ENCODE peak calls at places on chromosomes 3 and 15, in seven cellular contexts. Z is lung, X is hepatocyte, J is tibial nerve, C is PC-3, M is fibroblast of lung, E is fibroblast of mammary gland. T is an unnamed sample.

GRCh38 chr15:97947465-97948262 is 12.8 kb upstream of the ARRDC4 start:
- DNase-seq in Z (no peak), X (peak; percentile 45), J (no peak), C (no peak), M (no peak), E (peak; percentile 60), T (peak; percentile 54)

GRCh38 chr15:32838820-32839219 is 121.0 kb downstream of the GREM1 start:
- DNase-seq in Z (peak; percentile 30), X (peak; percentile 24), J (no peak), C (peak; percentile 97), M (peak; percentile 92), E (peak; percentile 98), T (peak; percentile 74)

GRCh38 chr3:45180051-45180450 is 33.9 kb upstream of the CDCP1 start:
- DNase-seq in Z (no peak), X (no peak), J (no peak), C (peak; percentile 37), M (peak; percentile 63), E (peak; percentile 52), T (peak; percentile 49)

GRCh38 chr3:183377307-183377959 is 51.0 kb downstream of the MCF2L2 start:
- DNase-seq in Z (no peak), X (no peak), J (no peak), C (peak; percentile 73), M (no peak), E (peak; percentile 22), T (peak; percentile 77)

GRCh38 chr3:62888180-62888579 is 13.0 kb upstream of the CADPS start:
- DNase-seq in Z (no peak), X (peak; percentile 19), J (no peak), C (no peak), M (no peak), E (no peak), T (no peak)

GRCh38 chr15:70768247-70768883 is 5.0 kb upstream of the UACA start:
- DNase-seq in Z (no peak), X (peak; percentile 25), J (no peak), C (no peak), M (no peak), E (no peak), T (no peak)

GRCh38 chr3:14725015-14725431 is 50.1 kb downstream of the C3orf20 start:
- DNase-seq in Z (no peak), X (peak; percentile 23), J (no peak), C (peak; percentile 69), M (peak; percentile 93), E (peak; percentile 86), T (no peak)

GRCh38 chr3:16328124-16328523 is 63.1 kb downstream of the OXNAD1 start:
- DNase-seq in Z (no peak), X (no peak), J (no peak), C (no peak), M (no peak), E (no peak), T (no peak)

GRCh38 chr3:13544293-13544831 is 4.6 kb upstream of the FBLN2 start:
- DNase-seq in Z (no peak), X (no peak), J (no peak), C (no peak), M (peak; percentile 69), E (peak; percentile 94), T (peak; percentile 76)

GRCh38 chr3:126423191-126424038 is 28.7 kb downstream of the CFAP100 start:
- DNase-seq in Z (no peak), X (no peak), J (no peak), C (no peak), M (no peak), E (no peak), T (no peak)

GRCh38 chr3:129539201-129539600 is 3.8 kb upstream of the H1-8 start:
- DNase-seq in Z (no peak), X (no peak), J (no peak), C (no peak), M (no peak), E (no peak), T (no peak)

GRCh38 chr3:14252321-14253021 is 73.9 kb downstream of the LSM3 start:
- DNase-seq in Z (no peak), X (no peak), J (no peak), C (no peak), M (no peak), E (no peak), T (no peak)

GRCh38 chr3:69865920-69866679 is 126.8 kb downstream of the MITF start:
- DNase-seq in Z (peak; percentile 71), X (peak; percentile 50), J (no peak), C (no peak), M (peak; percentile 12), E (no peak), T (peak; percentile 65)

GRCh38 chr3:194169595-194169994 is 33.6 kb downstream of the HES1 start:
- DNase-seq in Z (no peak), X (no peak), J (no peak), C (no peak), M (no peak), E (no peak), T (no peak)

GRCh38 chr3:43180027-43180426 is 74.1 kb upstream of the POMGNT2 start:
- DNase-seq in Z (no peak), X (peak; percentile 44), J (no peak), C (peak; percentile 97), M (peak; percentile 94), E (peak; percentile 86), T (peak; percentile 96)

GRCh38 chr3:108124337-108125150 is 33.7 kb upstream of the CD47 start:
- DNase-seq in Z (no peak), X (no peak), J (no peak), C (no peak), M (peak; percentile 6), E (no peak), T (no peak)

GRCh38 chr3:146543461-146544012 is 870 bp downstream of the PLSCR1 start:
- DNase-seq in Z (no peak), X (peak; percentile 29), J (no peak), C (no peak), M (peak; percentile 59), E (peak; percentile 59), T (peak; percentile 35)

GRCh38 chr3:73072634-73073033 is 11.2 kb downstream of the EBLN2 start:
- DNase-seq in Z (no peak), X (no peak), J (no peak), C (no peak), M (no peak), E (no peak), T (no peak)

GRCh38 chr15:47356297-47356696 is 361.0 kb upstream of the SEMA6D start:
- DNase-seq in Z (no peak), X (no peak), J (no peak), C (no peak), M (no peak), E (no peak), T (no peak)

GRCh38 chr3:125375950-125376679 is 990 bp upstream of the ZNF148 start:
- DNase-seq in Z (no peak), X (peak; percentile 30), J (no peak), C (peak; percentile 77), M (peak; percentile 44), E (peak; percentile 69), T (peak; percentile 85)

GRCh38 chr15:63531586-63531985 is 27.2 kb downstream of the USP3 start:
- DNase-seq in Z (no peak), X (no peak), J (no peak), C (no peak), M (no peak), E (no peak), T (no peak)

GRCh38 chr15:87734571-87735373 is 521.8 kb downstream of the NTRK3 start:
- DNase-seq in Z (no peak), X (no peak), J (no peak), C (no peak), M (no peak), E (no peak), T (no peak)

GRCh38 chr15:82830427-82831173 is 21.2 kb downstream of the WHAMM start:
- DNase-seq in Z (no peak), X (no peak), J (no peak), C (no peak), M (no peak), E (no peak), T (peak; percentile 44)

GRCh38 chr15:75696854-75697259 is 15.8 kb downstream of the CSPG4 start:
- DNase-seq in Z (no peak), X (no peak), J (no peak), C (no peak), M (no peak), E (no peak), T (no peak)

GRCh38 chr3:56042326-56042951 is 425.8 kb downstream of the ERC2 start:
- DNase-seq in Z (no peak), X (peak; percentile 64), J (no peak), C (peak; percentile 66), M (peak; percentile 68), E (peak; percentile 45), T (peak; percentile 40)

GRCh38 chr15:66481107-66481856 is 16.3 kb downstream of the SNAPC5 start:
- DNase-seq in Z (no peak), X (peak; percentile 21), J (no peak), C (peak; percentile 84), M (no peak), E (no peak), T (peak; percentile 92)

GRCh38 chr3:61464785-61465184 is 96.6 kb upstream of the PTPRG start:
- DNase-seq in Z (no peak), X (no peak), J (no peak), C (no peak), M (no peak), E (no peak), T (no peak)

DNA sequence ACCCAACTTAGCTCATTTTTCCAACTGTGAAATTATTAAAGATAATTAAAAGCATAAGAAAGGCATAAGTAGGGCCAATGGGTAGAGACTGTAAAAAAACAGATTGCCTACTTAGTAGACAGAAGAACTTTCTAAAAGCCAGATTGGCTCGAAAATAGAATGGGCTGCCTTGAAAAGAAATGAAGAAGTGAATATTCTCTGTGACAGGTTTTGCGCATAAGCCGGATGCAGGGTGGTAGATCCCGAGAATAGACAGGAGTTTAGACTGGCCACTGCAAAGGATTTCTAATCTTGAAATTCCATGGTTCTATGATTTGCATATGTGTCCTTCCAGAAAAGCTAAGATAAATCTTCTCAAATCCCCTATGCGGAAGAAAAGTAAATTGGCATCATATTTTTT is 173.3 kb upstream of the ICE2 start:
- DNase-seq in Z (no peak), X (no peak), J (no peak), C (no peak), M (no peak), E (no peak), T (no peak)
- TF ChIP-seq CTCF in Z (no peak), X (no peak), J (no peak), C (no peak), M (no peak), E (no peak), T (no peak)

GRCh38 chr3:149532463-149533180 is 58.1 kb downstream of the TM4SF4 start:
- DNase-seq in Z (no peak), X (no peak), J (no peak), C (no peak), M (no peak), E (no peak), T (no peak)
- H3K4me3 ChIP-seq in Z (no peak overlapping the region), X (no peak overlapping the region), J (no peak overlapping the region), C (no peak overlapping the region), M (no peak overlapping the region), E (no peak overlapping the region), T (no peak overlapping the region)

DNA sequence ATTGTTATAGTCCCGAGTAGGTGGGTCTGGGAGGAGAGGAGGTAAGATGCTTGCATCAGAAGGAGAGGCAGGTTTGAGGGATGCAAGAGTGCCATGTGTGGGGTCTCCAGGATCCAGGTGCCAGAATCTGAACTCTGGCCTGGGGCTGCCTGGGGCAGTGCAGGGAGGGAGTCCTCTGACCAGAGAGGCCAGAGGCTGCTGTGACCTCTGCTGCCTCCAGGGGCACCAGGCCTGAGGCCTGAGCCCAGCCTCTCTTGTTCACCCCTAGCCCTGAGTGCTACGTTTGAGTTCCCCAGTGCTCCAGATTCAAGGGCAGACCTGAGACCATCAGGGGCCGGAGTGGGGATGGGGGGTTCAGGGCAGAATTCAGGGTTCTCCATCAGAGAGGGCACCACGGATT is 7.4 kb downstream of the SLC38A3 start:
- DNase-seq in Z (no peak), X (no peak), J (no peak), C (no peak), M (no peak), E (no peak), T (no peak)
- TF ChIP-seq CTCF in Z (no peak), X (no peak), J (no peak), C (no peak), M (no peak), E (no peak), T (no peak)

GRCh38 chr3:71131385-71131871 is 452.1 kb downstream of the FOXP1 start:
- DNase-seq in Z (no peak), X (no peak), J (no peak), C (no peak), M (no peak), E (no peak), T (no peak)
- H3K4me3 ChIP-seq in Z (no peak overlapping the region), X (no peak overlapping the region), J (no peak overlapping the region), C (peak overlapping the region; percentile 71), M (no peak overlapping the region), E (no peak overlapping the region), T (no peak overlapping the region)